ENCODE peak calls at places on chromosomes 11 and 22, in four cellular contexts. I is body of pancreas; Z is NCI-H1930; O is CD8-positive, alpha-beta memory T cell. H is an unnamed sample.

GRCh38 chr11:58003591-58003990 is 20.1 kb upstream of the OR9Q1 start:
- DNase-seq in I (no peak), Z (no peak), O (no peak), H (no peak)

GRCh38 chr11:10584071-10584501 is 15.6 kb upstream of the LYVE1 start:
- DNase-seq in I (no peak), Z (no peak), O (no peak), H (no peak)

GRCh38 chr22:21064917-21065864 is 19.4 kb downstream of the LRRC74B start:
- DNase-seq in I (no peak), Z (no peak), O (no peak), H (no peak)

GRCh38 chr11:7759010-7759409 is 37.7 kb downstream of the OR5P2 start:
- DNase-seq in I (no peak), Z (no peak), O (no peak), H (no peak)

GRCh38 chr22:37782340-37783168 is 25.2 kb upstream of the GCAT start:
- DNase-seq in I (no peak), Z (no peak), O (no peak), H (no peak)

GRCh38 chr11:2834893-2835767 is 50.4 kb downstream of the CDKN1C start:
- DNase-seq in I (no peak), Z (no peak), O (no peak), H (no peak)

GRCh38 chr22:40679964-40680818 is 907 bp downstream of the MCHR1 start:
- DNase-seq in I (no peak), Z (no peak), O (no peak), H (no peak)

GRCh38 chr11:104003491-104003890 is 32.9 kb upstream of the DDI1 start:
- DNase-seq in I (no peak), Z (no peak), O (no peak), H (no peak)

GRCh38 chr11:86592047-86592564 is 80.3 kb downstream of the ME3 start:
- DNase-seq in I (no peak), Z (no peak), O (no peak), H (no peak)

H was measured in neuronal stem cell.